ENCODE peak calls at places on chromosomes 5 and 9, in eight cellular contexts. One of them, this sample, is unnamed.
A peak's percentile ranks its signal among the peaks of the same experiment; 100 is the strongest.

GRCh38 chr9:97557606-97558095 is 56.2 kb downstream of the TMOD1 start:
- DNase-seq in esophagus squamous epithelium: no peak
- DNase-seq in thyroid gland: peak; percentile 89
- DNase-seq in tibial artery: peak; percentile 97
- DNase-seq in astrocyte of the spinal cord: no peak
- DNase-seq in brain microvascular endothelial cell: no peak
- DNase-seq in WTC11: no peak
- DNase-seq in upper lobe of right lung: peak; percentile 37
- DNase-seq in this sample: no peak

GRCh38 chr5:171601266-171601881 is 181.9 kb downstream of the FGF18 start:
- DNase-seq in esophagus squamous epithelium: no peak
- DNase-seq in thyroid gland: peak; percentile 31
- DNase-seq in tibial artery: no peak
- DNase-seq in astrocyte of the spinal cord: no peak
- DNase-seq in brain microvascular endothelial cell: no peak
- DNase-seq in WTC11: no peak
- DNase-seq in upper lobe of right lung: no peak
- DNase-seq in this sample: peak; percentile 38

GRCh38 chr5:144088211-144088965 is 82.1 kb downstream of the YIPF5 start:
- DNase-seq in esophagus squamous epithelium: no peak
- DNase-seq in thyroid gland: no peak
- DNase-seq in tibial artery: no peak
- DNase-seq in astrocyte of the spinal cord: peak; percentile 7
- DNase-seq in brain microvascular endothelial cell: no peak
- DNase-seq in WTC11: no peak
- DNase-seq in upper lobe of right lung: no peak
- DNase-seq in this sample: no peak

GRCh38 chr9:83472221-83472665 is 66.0 kb downstream of the FRMD3 start:
- DNase-seq in esophagus squamous epithelium: no peak
- DNase-seq in thyroid gland: no peak
- DNase-seq in tibial artery: no peak
- DNase-seq in astrocyte of the spinal cord: peak; percentile 61
- DNase-seq in brain microvascular endothelial cell: peak; percentile 14
- DNase-seq in WTC11: no peak
- DNase-seq in upper lobe of right lung: no peak
- DNase-seq in this sample: no peak

GRCh38 chr5:172429201-172429940 is 25.0 kb downstream of the SH3PXD2B start:
- DNase-seq in esophagus squamous epithelium: no peak
- DNase-seq in thyroid gland: no peak
- DNase-seq in tibial artery: no peak
- DNase-seq in astrocyte of the spinal cord: peak; percentile 54
- DNase-seq in brain microvascular endothelial cell: peak; percentile 19
- DNase-seq in WTC11: no peak
- DNase-seq in upper lobe of right lung: no peak
- DNase-seq in this sample: no peak

GRCh38 chr5:173310861-173311515 is 17.2 kb downstream of the STC2 start:
- DNase-seq in esophagus squamous epithelium: no peak
- DNase-seq in thyroid gland: peak; percentile 47
- DNase-seq in tibial artery: no peak
- DNase-seq in astrocyte of the spinal cord: peak; percentile 23
- DNase-seq in brain microvascular endothelial cell: no peak
- DNase-seq in WTC11: no peak
- DNase-seq in upper lobe of right lung: no peak
- DNase-seq in this sample: no peak

GRCh38 chr5:159752622-159753275 is 163.5 kb upstream of the ADRA1B start:
- DNase-seq in esophagus squamous epithelium: no peak
- DNase-seq in thyroid gland: no peak
- DNase-seq in tibial artery: peak; percentile 80
- DNase-seq in astrocyte of the spinal cord: peak; percentile 55
- DNase-seq in brain microvascular endothelial cell: peak; percentile 52
- DNase-seq in WTC11: no peak
- DNase-seq in upper lobe of right lung: no peak
- DNase-seq in this sample: no peak

GRCh38 chr5:80249876-80250275 is 6.0 kb downstream of the SERINC5 start:
- DNase-seq in esophagus squamous epithelium: no peak
- DNase-seq in thyroid gland: no peak
- DNase-seq in tibial artery: no peak
- DNase-seq in astrocyte of the spinal cord: peak; percentile 55
- DNase-seq in brain microvascular endothelial cell: no peak
- DNase-seq in WTC11: no peak
- DNase-seq in upper lobe of right lung: no peak
- DNase-seq in this sample: no peak

GRCh38 chr5:78253201-78253600 is 41.3 kb downstream of the AP3B1 start:
- DNase-seq in esophagus squamous epithelium: no peak
- DNase-seq in thyroid gland: no peak
- DNase-seq in tibial artery: no peak
- DNase-seq in astrocyte of the spinal cord: no peak
- DNase-seq in brain microvascular endothelial cell: no peak
- DNase-seq in WTC11: no peak
- DNase-seq in upper lobe of right lung: no peak
- DNase-seq in this sample: no peak

GRCh38 chr5:139137703-139138102 is 60.5 kb downstream of the SIL1 start:
- DNase-seq in esophagus squamous epithelium: no peak
- DNase-seq in thyroid gland: no peak
- DNase-seq in tibial artery: no peak
- DNase-seq in astrocyte of the spinal cord: peak; percentile 32
- DNase-seq in brain microvascular endothelial cell: peak; percentile 27
- DNase-seq in WTC11: peak; percentile 19
- DNase-seq in upper lobe of right lung: no peak
- DNase-seq in this sample: no peak
- TF ChIP-seq CTCF in esophagus squamous epithelium: no peak
- TF ChIP-seq CTCF in thyroid gland: no peak
- TF ChIP-seq CTCF in tibial artery: no peak
- TF ChIP-seq CTCF in astrocyte of the spinal cord: peak; percentile 37
- TF ChIP-seq CTCF in brain microvascular endothelial cell: peak; percentile 59
- TF ChIP-seq CTCF in WTC11: no peak
- TF ChIP-seq CTCF in upper lobe of right lung: no peak
- TF ChIP-seq CTCF in this sample: no peak

GRCh38 chr5:60586307-60586901 is 113.6 kb downstream of the DEPDC1B start:
- DNase-seq in esophagus squamous epithelium: no peak
- DNase-seq in thyroid gland: no peak
- DNase-seq in tibial artery: no peak
- DNase-seq in astrocyte of the spinal cord: peak; percentile 54
- DNase-seq in brain microvascular endothelial cell: peak; percentile 9
- DNase-seq in WTC11: no peak
- DNase-seq in upper lobe of right lung: no peak
- DNase-seq in this sample: no peak
- TF ChIP-seq CTCF in esophagus squamous epithelium: no peak
- TF ChIP-seq CTCF in thyroid gland: no peak
- TF ChIP-seq CTCF in tibial artery: peak; percentile 53
- TF ChIP-seq CTCF in astrocyte of the spinal cord: peak; percentile 36
- TF ChIP-seq CTCF in brain microvascular endothelial cell: peak; percentile 43
- TF ChIP-seq CTCF in WTC11: no peak
- TF ChIP-seq CTCF in upper lobe of right lung: peak; percentile 30
- TF ChIP-seq CTCF in this sample: no peak

GRCh38 chr9:33742519-33742918 is 52.8 kb upstream of the PRSS3 start:
- DNase-seq in esophagus squamous epithelium: no peak
- DNase-seq in thyroid gland: no peak
- DNase-seq in tibial artery: no peak
- DNase-seq in astrocyte of the spinal cord: no peak
- DNase-seq in brain microvascular endothelial cell: no peak
- DNase-seq in WTC11: no peak
- DNase-seq in upper lobe of right lung: no peak
- DNase-seq in this sample: no peak
- TF ChIP-seq CTCF in esophagus squamous epithelium: no peak
- TF ChIP-seq CTCF in thyroid gland: no peak
- TF ChIP-seq CTCF in tibial artery: no peak
- TF ChIP-seq CTCF in astrocyte of the spinal cord: no peak
- TF ChIP-seq CTCF in brain microvascular endothelial cell: peak; percentile 19
- TF ChIP-seq CTCF in WTC11: no peak
- TF ChIP-seq CTCF in upper lobe of right lung: no peak
- TF ChIP-seq CTCF in this sample: no peak

DNA sequence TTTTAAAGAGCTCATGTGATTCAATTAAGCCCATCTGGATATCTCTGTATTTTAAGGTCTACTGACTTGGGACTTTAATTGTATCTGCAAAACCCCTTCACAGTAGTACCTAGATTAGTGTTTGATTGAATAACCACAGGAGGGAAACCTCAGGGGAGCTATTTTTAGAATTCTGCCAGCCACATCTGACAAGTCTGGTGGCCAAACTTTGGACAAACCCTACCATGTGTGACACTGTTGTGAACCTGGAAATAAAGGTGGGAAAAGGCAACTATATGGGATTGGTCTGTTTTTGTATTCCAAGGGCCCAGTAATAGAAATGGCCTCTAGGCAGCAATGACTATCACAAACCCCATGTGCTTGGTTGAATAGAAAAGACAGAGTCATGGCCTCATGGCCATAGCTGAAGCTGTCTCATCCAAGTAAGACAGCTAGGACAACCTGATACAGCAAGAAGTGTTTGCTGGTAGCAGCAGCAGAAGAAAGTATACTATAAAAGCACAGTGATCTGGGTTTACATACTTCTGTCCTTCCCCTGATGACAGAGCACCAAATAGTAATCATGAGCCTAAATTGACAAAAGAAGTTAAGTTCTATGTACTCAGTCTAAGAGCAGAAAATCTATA is 189.6 kb downstream of the ARHGAP26 start:
- DNase-seq in esophagus squamous epithelium: no peak
- DNase-seq in thyroid gland: no peak
- DNase-seq in tibial artery: no peak
- DNase-seq in astrocyte of the spinal cord: no peak
- DNase-seq in brain microvascular endothelial cell: no peak
- DNase-seq in WTC11: no peak
- DNase-seq in upper lobe of right lung: no peak
- DNase-seq in this sample: no peak
- TF ChIP-seq CTCF in esophagus squamous epithelium: no peak
- TF ChIP-seq CTCF in thyroid gland: no peak
- TF ChIP-seq CTCF in tibial artery: no peak
- TF ChIP-seq CTCF in astrocyte of the spinal cord: no peak
- TF ChIP-seq CTCF in brain microvascular endothelial cell: no peak
- TF ChIP-seq CTCF in WTC11: no peak
- TF ChIP-seq CTCF in upper lobe of right lung: no peak
- TF ChIP-seq CTCF in this sample: no peak

This sample was measured in activated CD8-positive, alpha-beta T cell treated with anti-CD3 and anti-CD28 coated beads for 36 hours.